ENCODE peak calls at places on chromosome 11, in five cellular contexts. One of them, this sample, is unnamed.

GRCh38 chr11:105056446-105056845 is 11.3 kb upstream of the CARD16 start:
- DNase-seq in HCT116: no peak
- DNase-seq in GM12878: no peak
- DNase-seq in K562: no peak
- DNase-seq in endothelial cell of umbilical vein: no peak
- DNase-seq in this sample: no peak

GRCh38 chr11:35617687-35618496 is at the start of gene FJX1:
- DNase-seq in HCT116: no peak
- DNase-seq in GM12878: no peak
- DNase-seq in K562: peak; percentile 79
- DNase-seq in endothelial cell of umbilical vein: peak; percentile 83
- DNase-seq in this sample: no peak

GRCh38 chr11:126567419-126567818 is 211.9 kb downstream of the ST3GAL4 start:
- DNase-seq in HCT116: no peak
- DNase-seq in GM12878: no peak
- DNase-seq in K562: no peak
- DNase-seq in endothelial cell of umbilical vein: no peak
- DNase-seq in this sample: no peak

GRCh38 chr11:10540546-10540914 is 457 bp downstream of the RNF141 start:
- DNase-seq in HCT116: no peak
- DNase-seq in GM12878: no peak
- DNase-seq in K562: peak; percentile 39
- DNase-seq in endothelial cell of umbilical vein: peak; percentile 58
- DNase-seq in this sample: no peak

GRCh38 chr11:95058622-95059021 is 8.1 kb upstream of the SRSF8 start:
- DNase-seq in HCT116: no peak
- DNase-seq in GM12878: no peak
- DNase-seq in K562: no peak
- DNase-seq in endothelial cell of umbilical vein: no peak
- DNase-seq in this sample: no peak

GRCh38 chr11:72696866-72697428 is 22.7 kb upstream of the PDE2A start:
- DNase-seq in HCT116: no peak
- DNase-seq in GM12878: no peak
- DNase-seq in K562: peak; percentile 99
- DNase-seq in endothelial cell of umbilical vein: no peak
- DNase-seq in this sample: no peak

GRCh38 chr11:67439321-67440228 is 2.1 kb upstream of the PTPRCAP start:
- DNase-seq in HCT116: no peak
- DNase-seq in GM12878: no peak
- DNase-seq in K562: no peak
- DNase-seq in endothelial cell of umbilical vein: peak; percentile 8
- DNase-seq in this sample: no peak

GRCh38 chr11:41116970-41117369 is 342.5 kb downstream of the LRRC4C start:
- DNase-seq in HCT116: no peak
- DNase-seq in GM12878: no peak
- DNase-seq in K562: no peak
- DNase-seq in endothelial cell of umbilical vein: no peak
- DNase-seq in this sample: no peak

GRCh38 chr11:121453589-121454299 is 977 bp upstream of the SORL1-AS1 start:
- DNase-seq in HCT116: no peak
- DNase-seq in GM12878: no peak
- DNase-seq in K562: no peak
- DNase-seq in endothelial cell of umbilical vein: no peak
- DNase-seq in this sample: no peak

GRCh38 chr11:121451178-121451981 is 734 bp upstream of the SORL1 start:
- DNase-seq in HCT116: no peak
- DNase-seq in GM12878: no peak
- DNase-seq in K562: no peak
- DNase-seq in endothelial cell of umbilical vein: no peak
- DNase-seq in this sample: no peak

GRCh38 chr11:121452609-121453150 is at the start of gene SORL1-AS1:
- DNase-seq in HCT116: no peak
- DNase-seq in GM12878: no peak
- DNase-seq in K562: no peak
- DNase-seq in endothelial cell of umbilical vein: no peak
- DNase-seq in this sample: no peak

GRCh38 chr11:121450424-121450823 is 1.7 kb upstream of the SORL1 start:
- DNase-seq in HCT116: no peak
- DNase-seq in GM12878: no peak
- DNase-seq in K562: no peak
- DNase-seq in endothelial cell of umbilical vein: no peak
- DNase-seq in this sample: no peak

GRCh38 chr11:121451982-121452608 is at the start of gene SORL1:
- DNase-seq in HCT116: no peak
- DNase-seq in GM12878: no peak
- DNase-seq in K562: peak; percentile 25
- DNase-seq in endothelial cell of umbilical vein: peak; percentile 26
- DNase-seq in this sample: no peak
- TF ChIP-seq POLR2AphosphoS5 in HCT116: peak; percentile 66
- TF ChIP-seq POLR2AphosphoS5 in GM12878: no peak
- TF ChIP-seq POLR2AphosphoS5 in K562: no peak
- TF ChIP-seq POLR2AphosphoS5 in endothelial cell of umbilical vein: no peak
- TF ChIP-seq POLR2AphosphoS5 in this sample: no peak

GRCh38 chr11:27718853-27719574 is 18.8 kb upstream of the BDNF start:
- DNase-seq in HCT116: no peak
- DNase-seq in GM12878: no peak
- DNase-seq in K562: no peak
- DNase-seq in endothelial cell of umbilical vein: peak; percentile 44
- DNase-seq in this sample: no peak

GRCh38 chr11:27720277-27720830 is 20.1 kb upstream of the BDNF start:
- DNase-seq in HCT116: no peak
- DNase-seq in GM12878: no peak
- DNase-seq in K562: peak; percentile 48
- DNase-seq in endothelial cell of umbilical vein: peak; percentile 52
- DNase-seq in this sample: no peak

GRCh38 chr11:27718346-27718852 is 18.1 kb upstream of the BDNF start:
- DNase-seq in HCT116: peak; percentile 73
- DNase-seq in GM12878: no peak
- DNase-seq in K562: no peak
- DNase-seq in endothelial cell of umbilical vein: peak; percentile 57
- DNase-seq in this sample: no peak

GRCh38 chr11:27717801-27718229 is 17.6 kb upstream of the BDNF start:
- DNase-seq in HCT116: no peak
- DNase-seq in GM12878: no peak
- DNase-seq in K562: no peak
- DNase-seq in endothelial cell of umbilical vein: peak; percentile 6
- DNase-seq in this sample: no peak

GRCh38 chr11:27719575-27719925 is 19.3 kb upstream of the BDNF start:
- DNase-seq in HCT116: no peak
- DNase-seq in GM12878: no peak
- DNase-seq in K562: no peak
- DNase-seq in endothelial cell of umbilical vein: no peak
- DNase-seq in this sample: no peak
- H3K9ac ChIP-seq in HCT116: peak overlapping the region; percentile 58
- H3K9ac ChIP-seq in GM12878: no peak overlapping the region
- H3K9ac ChIP-seq in K562: no peak overlapping the region
- H3K9ac ChIP-seq in endothelial cell of umbilical vein: no peak overlapping the region
- H3K9ac ChIP-seq in this sample: no peak overlapping the region

DNA sequence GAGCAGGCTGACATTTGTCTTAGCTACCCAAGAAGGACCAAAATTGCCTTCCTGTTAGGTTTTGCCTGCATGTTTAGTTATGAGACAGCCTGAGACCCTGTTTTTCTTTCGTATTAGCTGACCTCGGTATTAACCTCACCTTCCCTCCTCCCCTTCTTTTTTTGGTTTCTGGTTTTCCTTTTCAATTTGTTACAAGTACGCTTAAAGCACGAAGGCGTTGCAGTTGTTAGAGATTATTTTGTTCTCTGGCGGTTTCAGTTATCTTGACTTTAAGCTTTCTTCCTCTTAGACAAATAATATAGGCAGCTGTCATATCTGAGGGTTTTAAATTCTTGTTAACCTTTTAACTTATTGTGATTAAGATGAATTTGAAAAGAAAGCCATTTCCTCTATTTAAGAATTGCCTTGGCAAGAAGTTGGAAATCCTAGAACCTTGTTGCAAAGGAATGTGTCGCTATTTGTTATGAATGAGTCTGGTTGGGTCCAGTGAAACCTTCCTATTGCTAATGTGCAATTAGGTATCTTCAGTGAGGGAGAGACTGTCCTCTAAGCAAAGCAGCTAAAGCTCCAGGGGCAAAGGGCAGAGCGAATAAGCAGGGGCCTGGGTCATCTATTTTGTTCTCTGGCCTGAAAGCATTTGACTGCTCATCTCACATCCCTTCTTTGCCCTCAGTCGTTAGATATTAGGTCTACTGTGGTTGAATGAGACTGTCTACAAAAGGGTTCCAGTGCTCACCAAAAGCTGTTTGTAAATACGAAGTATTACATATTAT is 45.8 kb downstream of the PACS1 start:
- DNase-seq in HCT116: no peak
- DNase-seq in GM12878: peak; percentile 92
- DNase-seq in K562: no peak
- DNase-seq in endothelial cell of umbilical vein: peak; percentile 55
- DNase-seq in this sample: no peak
- H3K27ac ChIP-seq in HCT116: no peak overlapping the region
- H3K27ac ChIP-seq in GM12878: peak overlapping the region; percentile 88
- H3K27ac ChIP-seq in K562: no peak overlapping the region
- H3K27ac ChIP-seq in endothelial cell of umbilical vein: no peak overlapping the region
- H3K27ac ChIP-seq in this sample: no peak overlapping the region

GRCh38 chr11:4539603-4540219 is 5.3 kb upstream of the OR52M1 start:
- DNase-seq in HCT116: no peak
- DNase-seq in GM12878: no peak
- DNase-seq in K562: peak; percentile 52
- DNase-seq in endothelial cell of umbilical vein: peak; percentile 51
- DNase-seq in this sample: no peak
- TF ChIP-seq POLR2AphosphoS5 in HCT116: no peak
- TF ChIP-seq POLR2AphosphoS5 in GM12878: no peak
- TF ChIP-seq POLR2AphosphoS5 in K562: no peak
- TF ChIP-seq POLR2AphosphoS5 in endothelial cell of umbilical vein: no peak
- TF ChIP-seq POLR2AphosphoS5 in this sample: no peak

This sample was measured in SK-N-MC.